ENCODE peak calls at places on chromosomes 16 and 17, in eight cellular contexts. O is ascending aorta; R is adipocyte; S is heart right ventricle; Q is fibroblast of lung; H is Caco-2; D is anterior cingulate cortex; U is activated naive CD4-positive, alpha-beta T cell. N is an unnamed sample.

GRCh38 chr17:1294157-1294717 is 14.8 kb downstream of the TRARG1 start:
- DNase-seq in O (no peak), R (no peak), S (no peak), Q (no peak), H (no peak), D (no peak), U (no peak), N (peak; percentile 76)

GRCh38 chr16:24966599-24966998 is 48.6 kb downstream of the ARHGAP17 start:
- DNase-seq in O (no peak), R (no peak), S (no peak), Q (no peak), H (no peak), D (no peak), U (no peak), N (peak; percentile 54)

GRCh38 chr17:41325126-41325525 is 9.6 kb upstream of the KRTAP17-1 start:
- DNase-seq in O (no peak), R (no peak), S (no peak), Q (no peak), H (no peak), D (no peak), U (no peak), N (no peak)

GRCh38 chr17:39094607-39095308 is 56.7 kb downstream of the PLXDC1 start:
- DNase-seq in O (no peak), R (no peak), S (no peak), Q (no peak), H (no peak), D (no peak), U (no peak), N (peak; percentile 47)

GRCh38 chr16:22977294-22977697 is 163.3 kb downstream of the HS3ST2 start:
- DNase-seq in O (no peak), R (peak; percentile 16), S (no peak), Q (no peak), H (no peak), D (no peak), U (no peak), N (peak; percentile 1)

GRCh38 chr17:28327709-28328108 is 7.6 kb downstream of the IFT20 start:
- DNase-seq in O (no peak), R (no peak), S (no peak), Q (peak; percentile 49), H (no peak), D (no peak), U (no peak), N (no peak)

GRCh38 chr17:76969598-76970172 is 101.5 kb downstream of the MGAT5B start:
- DNase-seq in O (no peak), R (peak; percentile 45), S (no peak), Q (no peak), H (no peak), D (no peak), U (no peak), N (no peak)

GRCh38 chr17:34797724-34798123 is 163.5 kb downstream of the CCT6B start:
- DNase-seq in O (no peak), R (peak; percentile 43), S (peak; percentile 21), Q (peak; percentile 2), H (peak; percentile 63), D (no peak), U (no peak), N (peak; percentile 1)

GRCh38 chr17:30235386-30236296 is at the start of gene SLC6A4:
- DNase-seq in O (peak; percentile 64), R (peak; percentile 54), S (no peak), Q (peak; percentile 16), H (peak; percentile 77), D (no peak), U (no peak), N (no peak)

GRCh38 chr17:19614900-19615299 is 33.7 kb upstream of the ALDH3A2 start:
- DNase-seq in O (no peak), R (no peak), S (no peak), Q (no peak), H (peak; percentile 10), D (no peak), U (no peak), N (no peak)

GRCh38 chr17:17841620-17842025 is 4.8 kb upstream of the SREBF1 start:
- DNase-seq in O (no peak), R (no peak), S (peak; percentile 68), Q (no peak), H (no peak), D (no peak), U (no peak), N (no peak)

GRCh38 chr17:32341141-32341856 is 674 bp downstream of the C17orf75 start:
- DNase-seq in O (no peak), R (peak; percentile 35), S (no peak), Q (peak; percentile 26), H (peak; percentile 29), D (peak; percentile 14), U (no peak), N (peak; percentile 41)

GRCh38 chr17:36641877-36642845 is 40.8 kb downstream of the MRM1 start:
- DNase-seq in O (no peak), R (peak; percentile 39), S (no peak), Q (no peak), H (no peak), D (no peak), U (no peak), N (peak; percentile 18)

GRCh38 chr17:77771145-77771544 is 187.4 kb upstream of the TNRC6C start:
- DNase-seq in O (no peak), R (no peak), S (no peak), Q (no peak), H (no peak), D (no peak), U (no peak), N (no peak)

GRCh38 chr16:19583665-19584300 is 28.3 kb downstream of the VPS35L start:
- DNase-seq in O (no peak), R (peak; percentile 81), S (no peak), Q (peak; percentile 58), H (peak; percentile 36), D (no peak), U (no peak), N (peak; percentile 65)

GRCh38 chr17:69367298-69367697 is 40.4 kb upstream of the ABCA5 start:
- DNase-seq in O (no peak), R (no peak), S (no peak), Q (no peak), H (no peak), D (no peak), U (no peak), N (no peak)

GRCh38 chr17:72614476-72614870 is 478.0 kb downstream of the SLC39A11 start:
- DNase-seq in O (no peak), R (no peak), S (no peak), Q (no peak), H (no peak), D (no peak), U (no peak), N (peak; percentile 69)

GRCh38 chr16:65624696-65625095 is 502.8 kb upstream of the CDH11 start:
- DNase-seq in O (no peak), R (peak; percentile 85), S (no peak), Q (peak; percentile 20), H (no peak), D (no peak), U (no peak), N (no peak)

GRCh38 chr16:50338371-50339231 is 30.2 kb downstream of the BRD7 start:
- DNase-seq in O (no peak), R (no peak), S (no peak), Q (no peak), H (no peak), D (no peak), U (no peak), N (no peak)

GRCh38 chr16:27314161-27314723 is 468 bp downstream of the IL4R start:
- DNase-seq in O (peak; percentile 89), R (peak; percentile 75), S (peak; percentile 36), Q (peak; percentile 93), H (peak; percentile 28), D (no peak), U (no peak), N (peak; percentile 64)

GRCh38 chr16:67100569-67101300 is 9.0 kb upstream of the PHAF1 start:
- DNase-seq in O (no peak), R (peak; percentile 80), S (no peak), Q (peak; percentile 70), H (peak; percentile 23), D (no peak), U (no peak), N (no peak)

GRCh38 chr16:69328854-69329316 is 1.5 kb downstream of the PDF start:
- DNase-seq in O (no peak), R (no peak), S (no peak), Q (peak; percentile 44), H (no peak), D (no peak), U (no peak), N (peak; percentile 75)

GRCh38 chr17:4691686-4692085 is 12.3 kb downstream of the PELP1 start:
- DNase-seq in O (no peak), R (no peak), S (no peak), Q (peak; percentile 15), H (no peak), D (no peak), U (no peak), N (no peak)

GRCh38 chr16:1926223-1926718 is 8.1 kb upstream of the HS3ST6 start:
- DNase-seq in O (no peak), R (no peak), S (no peak), Q (no peak), H (no peak), D (no peak), U (no peak), N (no peak)

GRCh38 chr17:58081641-58082340 is 1.4 kb upstream of the DYNLL2 start:
- DNase-seq in O (no peak), R (no peak), S (no peak), Q (no peak), H (no peak), D (no peak), U (no peak), N (no peak)

GRCh38 chr16:87465306-87465705 is 27.5 kb downstream of the ZCCHC14 start:
- DNase-seq in O (peak; percentile 89), R (peak; percentile 90), S (peak; percentile 63), Q (peak; percentile 92), H (no peak), D (no peak), U (no peak), N (peak; percentile 70)

N was measured in small intestine.